ENCODE peak calls at places on chromosomes 13 and 19, in nine cellular contexts. W is BE2C; Q is PC-9; A is prostate gland; G is CD8-positive, alpha-beta memory T cell; P is body of pancreas; M is H1; R is adrenal gland; X is ascending aorta. S is an unnamed sample.

GRCh38 chr13:20264271-20265018 is 32.3 kb upstream of the GJB6 start:
- DNase-seq in W (no peak), Q (no peak), A (no peak), G (no peak), P (no peak), M (no peak), R (no peak), X (no peak), S (no peak)

GRCh38 chr13:40193290-40194203 is 472.9 kb downstream of the FOXO1 start:
- DNase-seq in W (no peak), Q (no peak), A (no peak), G (no peak), P (no peak), M (no peak), R (no peak), X (no peak), S (no peak)

GRCh38 chr13:40330950-40331349 is 335.5 kb downstream of the FOXO1 start:
- DNase-seq in W (no peak), Q (peak; percentile 23), A (no peak), G (no peak), P (no peak), M (no peak), R (no peak), X (no peak), S (no peak)

GRCh38 chr13:35817642-35818576 is 313.3 kb downstream of the DCLK1 start:
- DNase-seq in W (no peak), Q (no peak), A (no peak), G (no peak), P (no peak), M (no peak), R (no peak), X (no peak), S (no peak)

GRCh38 chr19:50906217-50906616 is 5.0 kb downstream of the KLK4 start:
- DNase-seq in W (peak; percentile 68), Q (no peak), A (peak; percentile 47), G (no peak), P (peak; percentile 33), M (peak; percentile 83), R (peak; percentile 40), X (no peak), S (peak; percentile 35)

GRCh38 chr13:77907653-77908341 is 10.8 kb downstream of the EDNRB start:
- DNase-seq in W (no peak), Q (no peak), A (no peak), G (no peak), P (no peak), M (no peak), R (peak; percentile 16), X (no peak), S (no peak)

GRCh38 chr13:86476656-86477055 is 677.4 kb upstream of the SLITRK6 start:
- DNase-seq in W (no peak), Q (no peak), A (no peak), G (no peak), P (no peak), M (no peak), R (no peak), X (no peak), S (no peak)

GRCh38 chr19:17686592-17687042 is 1.5 kb downstream of the UNC13A start:
- DNase-seq in W (peak; percentile 84), Q (no peak), A (no peak), G (no peak), P (peak; percentile 22), M (peak; percentile 85), R (peak; percentile 28), X (no peak), S (no peak)

GRCh38 chr19:18063463-18063862 is 23.3 kb downstream of the IL12RB1 start:
- DNase-seq in W (peak; percentile 47), Q (no peak), A (no peak), G (peak; percentile 15), P (no peak), M (peak; percentile 71), R (no peak), X (no peak), S (no peak)

GRCh38 chr13:75993246-75993645 is 357.1 kb downstream of the LMO7 start:
- DNase-seq in W (no peak), Q (no peak), A (no peak), G (no peak), P (no peak), M (no peak), R (no peak), X (no peak), S (no peak)

GRCh38 chr13:79241697-79242096 is 164.4 kb downstream of the RBM26 start:
- DNase-seq in W (no peak), Q (no peak), A (no peak), G (no peak), P (no peak), M (no peak), R (no peak), X (no peak), S (no peak)

GRCh38 chr19:45752639-45753038 is 16.4 kb downstream of the SIX5 start:
- DNase-seq in W (no peak), Q (no peak), A (no peak), G (no peak), P (no peak), M (no peak), R (peak; percentile 75), X (no peak), S (no peak)

GRCh38 chr19:14369399-14370168 is 11.7 kb upstream of the ADGRE5 start:
- DNase-seq in W (no peak), Q (no peak), A (no peak), G (peak; percentile 90), P (no peak), M (no peak), R (peak; percentile 24), X (peak; percentile 62), S (no peak)

GRCh38 chr19:15199652-15200574 is 882 bp downstream of the NOTCH3 start:
- DNase-seq in W (peak; percentile 53), Q (peak; percentile 46), A (peak; percentile 37), G (no peak), P (peak; percentile 57), M (peak; percentile 94), R (no peak), X (no peak), S (no peak)

GRCh38 chr19:30001794-30002193 is 59.8 kb downstream of the URI1 start:
- DNase-seq in W (no peak), Q (no peak), A (no peak), G (no peak), P (no peak), M (no peak), R (no peak), X (no peak), S (no peak)

DNA sequence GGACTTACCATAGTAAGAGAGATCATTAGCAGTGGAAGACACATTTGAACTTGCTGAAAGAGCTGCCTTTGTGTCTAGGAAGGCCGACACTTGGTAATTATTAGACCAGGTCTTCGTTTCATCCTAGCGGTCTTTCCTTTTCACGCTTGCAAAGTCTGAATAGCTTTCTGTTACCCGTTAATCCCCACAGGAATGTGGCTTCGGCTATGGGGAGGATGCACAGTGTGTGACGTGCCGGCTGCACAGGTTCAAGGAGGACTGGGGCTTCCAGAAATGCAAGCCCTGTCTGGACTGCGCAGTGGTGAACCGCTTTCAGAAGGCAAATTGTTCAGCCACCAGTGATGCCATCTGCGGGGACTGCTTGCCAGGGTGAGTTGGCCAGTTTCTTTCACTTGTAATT is 45.5 kb downstream of the TNFRSF19 start:
- DNase-seq in W (no peak), Q (no peak), A (no peak), G (no peak), P (no peak), M (no peak), R (no peak), X (no peak), S (no peak)
- H3K4me1 ChIP-seq in W (peaks cover 16% of the 10 kb centered on the region), Q (no peaks in the 10 kb centered on the region), A (peaks cover 5% of the 10 kb centered on the region), G (no peaks in the 10 kb centered on the region), P (peaks cover 17% of the 10 kb centered on the region), M (peaks cover 3% of the 10 kb centered on the region), R (peaks cover 2% of the 10 kb centered on the region), X (no peaks in the 10 kb centered on the region), S (no peaks in the 10 kb centered on the region)

DNA sequence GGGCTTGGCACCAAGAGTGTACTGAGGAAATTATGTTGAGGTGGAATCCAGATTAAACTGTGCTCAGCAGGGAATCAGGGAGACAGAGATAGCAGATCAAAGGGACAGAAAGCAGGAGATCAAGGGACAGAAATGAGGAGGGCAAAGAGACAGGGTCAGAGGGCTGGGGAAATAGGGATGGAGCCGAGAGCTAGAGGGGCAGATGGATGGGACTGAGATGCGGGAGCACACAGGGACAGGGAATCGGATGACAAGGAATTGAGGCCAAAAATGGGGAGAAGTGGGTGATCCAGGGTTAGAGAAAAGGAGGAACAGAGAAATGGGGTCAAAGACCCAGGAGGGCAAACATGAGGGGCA is 6.1 kb downstream of the ERFL start:
- DNase-seq in W (no peak), Q (no peak), A (no peak), G (no peak), P (no peak), M (no peak), R (no peak), X (no peak), S (no peak)
- H3K4me1 ChIP-seq in W (no peaks in the 10 kb centered on the region), Q (no peaks in the 10 kb centered on the region), A (no peaks in the 10 kb centered on the region), G (peaks cover 9% of the 10 kb centered on the region), P (no peaks in the 10 kb centered on the region), M (peaks cover 14% of the 10 kb centered on the region), R (no peaks in the 10 kb centered on the region), X (no peaks in the 10 kb centered on the region), S (no peaks in the 10 kb centered on the region)

GRCh38 chr13:98519976-98520375 is 56.9 kb downstream of the STK24 start:
- DNase-seq in W (no peak), Q (no peak), A (no peak), G (no peak), P (no peak), M (no peak), R (no peak), X (no peak), S (no peak)

GRCh38 chr13:98523455-98524102 is 53.3 kb downstream of the STK24 start:
- DNase-seq in W (no peak), Q (no peak), A (no peak), G (no peak), P (no peak), M (no peak), R (no peak), X (no peak), S (no peak)

GRCh38 chr13:98520674-98521449 is 56.0 kb downstream of the STK24 start:
- DNase-seq in W (no peak), Q (no peak), A (no peak), G (no peak), P (no peak), M (no peak), R (no peak), X (no peak), S (no peak)

GRCh38 chr13:98521461-98521860 is 55.4 kb downstream of the STK24 start:
- DNase-seq in W (no peak), Q (no peak), A (no peak), G (no peak), P (no peak), M (no peak), R (no peak), X (no peak), S (no peak)

GRCh38 chr13:98521876-98522275 is 55.0 kb downstream of the STK24 start:
- DNase-seq in W (no peak), Q (no peak), A (no peak), G (no peak), P (no peak), M (no peak), R (no peak), X (no peak), S (no peak)
- H3K4me1 ChIP-seq in W (peaks cover 4% of the 10 kb centered on the region), Q (peaks cover 9% of the 10 kb centered on the region), A (peaks cover 6% of the 10 kb centered on the region), G (peaks cover 60% of the 10 kb centered on the region), P (peaks cover 63% of the 10 kb centered on the region), M (peaks cover 50% of the 10 kb centered on the region), R (peaks cover 25% of the 10 kb centered on the region), X (no peaks in the 10 kb centered on the region), S (peaks cover 14% of the 10 kb centered on the region)

DNA sequence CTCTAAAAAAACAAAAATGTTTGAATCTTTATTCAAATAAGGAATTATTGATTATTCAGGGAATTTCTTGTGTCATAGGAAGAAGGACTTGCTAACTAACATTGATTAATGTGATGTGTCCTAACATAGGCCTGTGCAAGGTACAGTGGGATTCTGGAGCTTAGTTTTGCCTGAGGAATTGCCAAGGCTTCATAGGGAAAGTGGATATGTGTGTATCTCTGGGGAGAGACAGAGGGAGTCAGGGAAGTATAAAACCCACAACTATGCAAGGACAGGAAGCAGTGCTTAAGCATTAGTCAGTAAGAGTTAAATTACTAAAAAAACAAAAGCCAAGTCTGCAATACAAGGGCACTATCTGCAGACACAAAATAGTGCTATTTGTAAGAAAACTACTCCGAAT is 59.6 kb downstream of the WDFY2 start:
- DNase-seq in W (no peak), Q (no peak), A (no peak), G (no peak), P (no peak), M (no peak), R (no peak), X (no peak), S (no peak)
- H3K4me1 ChIP-seq in W (no peaks in the 10 kb centered on the region), Q (peaks cover 47% of the 10 kb centered on the region), A (no peaks in the 10 kb centered on the region), G (peaks cover 39% of the 10 kb centered on the region), P (peaks cover 60% of the 10 kb centered on the region), M (peaks cover 26% of the 10 kb centered on the region), R (peaks cover 54% of the 10 kb centered on the region), X (no peaks in the 10 kb centered on the region), S (peaks cover 11% of the 10 kb centered on the region)

S was measured in iPS DF 6.9.